ENCODE peak calls at places on chromosomes 4 and X, in five cellular contexts. C is A549, J is GM23338, A is HepG2, V is GM12878. H is an unnamed sample.
A peak's percentile ranks its signal among the peaks of the same experiment; 100 is the strongest.

GRCh38 chrX:96684339-96685204 is at the start of gene DIAPH2:
- DNase-seq in V (peak; percentile 34), C (peak; percentile 46), A (peak; percentile 78), J (peak; percentile 84), H (no peak)

GRCh38 chr4:5705672-5706310 is 2.6 kb downstream of the EVC2 start:
- DNase-seq in C (no peak), V (no peak), A (no peak), J (no peak), H (no peak)

GRCh38 chrX:147800663-147801062 is 111.1 kb upstream of the FMR1 start:
- DNase-seq in V (no peak), C (no peak), A (no peak), J (no peak), H (no peak)

GRCh38 chr4:186134254-186134653 is 29.8 kb downstream of the FAM149A start:
- DNase-seq in J (no peak), A (no peak), V (peak; percentile 72), C (no peak), H (no peak)

GRCh38 chr4:7539659-7540058 is 104.9 kb upstream of the PSAPL1 start:
- DNase-seq in J (peak; percentile 62), C (peak; percentile 10), A (peak; percentile 48), V (no peak), H (peak; percentile 62)

GRCh38 chr4:140611854-140612253 is 43.1 kb upstream of the UCP1 start:
- DNase-seq in A (no peak), V (no peak), C (no peak), J (no peak), H (no peak)

GRCh38 chr4:100986360-100986868 is 360.9 kb downstream of the PPP3CA start:
- DNase-seq in J (peak; percentile 69), C (no peak), V (no peak), A (peak; percentile 7), H (no peak)

GRCh38 chrX:66191563-66191962 is 27.5 kb downstream of the HEPH start:
- DNase-seq in J (no peak), C (no peak), V (no peak), A (no peak), H (no peak)

GRCh38 chr4:94412019-94413017 is 39.4 kb upstream of the PDLIM5 start:
- DNase-seq in A (peak; percentile 73), C (no peak), V (no peak), J (no peak), H (peak; percentile 13)

GRCh38 chr4:122716825-122717448 is 15.6 kb upstream of the BBS12 start:
- DNase-seq in C (peak; percentile 70), V (no peak), A (peak; percentile 50), J (peak; percentile 85), H (peak; percentile 87)

GRCh38 chrX:63281465-63281864 is 69.7 kb downstream of the SPIN4 start:
- DNase-seq in V (no peak), J (no peak), A (no peak), C (no peak), H (no peak)

GRCh38 chr4:93809773-93810172 is 18.8 kb upstream of the ATOH1 start:
- DNase-seq in C (no peak), V (no peak), A (no peak), J (no peak), H (no peak)

GRCh38 chr4:7708981-7709380 is 230.7 kb downstream of the AFAP1 start:
- DNase-seq in J (no peak), C (no peak), A (no peak), V (no peak), H (no peak)

GRCh38 chr4:18033111-18034085 is 11.8 kb upstream of the LCORL start:
- DNase-seq in C (no peak), J (no peak), V (no peak), A (no peak), H (no peak)

GRCh38 chr4:168560184-168560834 is 63.5 kb downstream of the PALLD start:
- DNase-seq in J (no peak), C (no peak), A (no peak), V (no peak), H (no peak)

GRCh38 chr4:186258216-186258811 is 7.7 kb upstream of the F11 start:
- DNase-seq in C (no peak), V (no peak), A (no peak), J (no peak), H (no peak)

GRCh38 chr4:173014836-173015235 is 153.8 kb upstream of the GALNT7 start:
- DNase-seq in J (peak; percentile 20), V (no peak), A (no peak), C (no peak), H (no peak)

GRCh38 chr4:123984881-123985280 is 588.3 kb downstream of the SPRY1 start:
- DNase-seq in C (no peak), A (no peak), V (no peak), J (no peak), H (no peak)

GRCh38 chrX:122094611-122095010 is 1047.2 kb downstream of the GLUD2 start:
- DNase-seq in J (no peak), A (no peak), V (no peak), C (no peak), H (no peak)

GRCh38 chrX:19799319-19800182 is 87.8 kb downstream of the SH3KBP1 start:
- DNase-seq in V (no peak), A (no peak), C (no peak), J (no peak), H (no peak)

GRCh38 chr4:38230121-38230728 is 270.0 kb downstream of the PTTG2 start:
- DNase-seq in A (no peak), V (no peak), C (no peak), J (no peak), H (peak; percentile 49)

GRCh38 chr4:7854697-7855370 is 84.8 kb downstream of the AFAP1 start:
- DNase-seq in V (peak; percentile 23), A (no peak), J (no peak), C (no peak), H (no peak)

GRCh38 chr4:107906458-107907100 is 24.8 kb upstream of the CYP2U1 start:
- DNase-seq in V (no peak), A (no peak), J (peak; percentile 29), C (no peak), H (no peak)

GRCh38 chrX:153645921-153646481 is 1.0 kb upstream of the DUSP9 start:
- DNase-seq in C (no peak), A (peak; percentile 79), J (no peak), V (no peak), H (no peak)

GRCh38 chrX:153642655-153643430 is 4.2 kb upstream of the DUSP9 start:
- DNase-seq in A (no peak), C (no peak), V (no peak), J (peak; percentile 18), H (no peak)

GRCh38 chrX:153643431-153644351 is 3.3 kb upstream of the DUSP9 start:
- DNase-seq in J (peak; percentile 22), V (no peak), C (peak; percentile 44), A (no peak), H (peak; percentile 61)

GRCh38 chrX:153645151-153645550 is 1.9 kb upstream of the DUSP9 start:
- DNase-seq in J (no peak), V (no peak), A (no peak), C (no peak), H (no peak)

DNA sequence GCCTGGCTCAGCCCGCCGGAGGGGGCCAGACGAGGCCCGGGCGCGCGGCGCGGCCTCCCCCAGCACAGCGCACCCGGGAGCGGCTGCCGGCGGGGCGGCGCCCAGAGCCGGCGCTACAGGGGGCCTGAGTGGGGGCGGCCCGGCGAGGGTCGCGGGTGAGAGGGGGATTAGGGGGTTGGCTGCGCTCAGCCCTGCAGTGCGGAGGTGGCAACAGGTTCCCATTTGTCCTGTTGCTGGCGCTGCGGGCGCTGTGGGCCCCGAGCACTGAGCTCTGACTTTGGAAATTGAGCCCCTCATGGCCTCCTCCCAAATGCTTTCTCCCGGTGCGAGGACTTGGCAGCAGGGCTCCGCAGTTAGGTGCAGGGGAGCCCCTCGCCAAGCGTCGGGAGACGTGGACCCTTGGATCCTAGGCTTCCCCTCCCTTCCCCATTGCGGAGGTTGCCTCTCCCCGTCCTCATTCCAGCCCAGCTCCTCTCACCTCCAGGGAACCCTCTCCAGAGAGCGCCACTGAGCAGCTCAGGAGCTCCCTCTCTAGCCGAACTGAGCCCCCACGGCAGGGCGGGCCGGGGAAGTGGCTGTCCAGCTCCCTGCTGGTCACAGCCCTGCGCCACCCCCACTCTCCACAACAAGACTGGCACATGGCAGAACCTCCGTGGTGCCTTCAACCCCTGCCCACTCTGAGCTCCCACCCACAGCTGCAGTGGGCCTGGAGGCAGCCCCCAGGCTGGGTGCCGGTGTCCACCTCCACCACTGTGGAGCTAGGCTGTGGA is 2.5 kb upstream of the DUSP9 start:
- DNase-seq in A (no peak), C (no peak), V (no peak), J (peak; percentile 41), H (no peak)
- TF ChIP-seq JUNB in A (no peak), C (no peak), V (no peak), J (no peak), H (no peak)

GRCh38 chrX:54808605-54809483 is 1.3 kb downstream of the MAGED2 start:
- DNase-seq in A (peak; percentile 92), C (peak; percentile 89), J (peak; percentile 93), V (peak; percentile 92), H (peak; percentile 94)

GRCh38 chrX:54810532-54810931 is 3.0 kb downstream of the MAGED2 start:
- DNase-seq in J (no peak), C (no peak), A (no peak), V (no peak), H (no peak)

GRCh38 chrX:54811301-54811885 is 3.8 kb downstream of the MAGED2 start:
- DNase-seq in C (no peak), A (no peak), J (no peak), V (no peak), H (no peak)

GRCh38 chrX:54808109-54808604 is 612 bp downstream of the MAGED2 start:
- DNase-seq in A (peak; percentile 2), C (peak; percentile 36), V (no peak), J (peak; percentile 79), H (peak; percentile 59)

DNA sequence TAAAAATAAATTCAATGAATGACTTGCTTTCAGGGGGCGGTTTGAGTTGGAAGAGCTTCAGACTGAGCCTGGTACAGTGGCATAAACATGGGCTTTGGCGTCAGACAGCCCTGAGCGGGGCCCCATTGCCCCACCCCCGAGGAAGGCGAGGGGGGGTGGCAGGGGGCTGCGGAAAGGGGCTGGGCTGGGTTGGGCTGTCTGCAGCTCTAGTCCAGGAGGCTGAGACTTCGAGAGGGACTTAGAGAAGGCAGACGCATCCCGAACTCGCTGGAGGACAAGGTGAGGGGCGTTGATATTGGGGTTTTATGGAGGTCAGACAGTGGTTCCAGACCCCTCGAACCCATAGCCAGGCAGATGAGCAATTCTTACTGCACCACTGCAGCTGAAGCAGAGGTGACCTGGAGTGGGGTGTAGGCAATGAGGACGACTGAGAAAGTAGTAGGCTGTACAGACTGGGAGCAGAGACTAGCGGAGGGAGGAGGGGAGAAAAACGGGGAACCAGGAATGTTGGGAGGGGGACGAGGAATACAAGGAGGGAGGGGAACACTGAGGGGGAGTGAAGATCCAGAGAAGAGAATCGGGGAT is at the start of gene MAGED2:
- DNase-seq in J (peak; percentile 56), A (no peak), C (no peak), V (no peak), H (peak; percentile 25)
- TF ChIP-seq JUNB in J (no peak), A (no peak), C (no peak), V (no peak), H (no peak)

GRCh38 chr4:53767503-53767902 is 176.2 kb upstream of the LNX1 start:
- DNase-seq in V (no peak), J (no peak), A (no peak), C (no peak), H (no peak)
- TF ChIP-seq JUNB in V (no peak), J (no peak), A (no peak), C (no peak), H (no peak)

DNA sequence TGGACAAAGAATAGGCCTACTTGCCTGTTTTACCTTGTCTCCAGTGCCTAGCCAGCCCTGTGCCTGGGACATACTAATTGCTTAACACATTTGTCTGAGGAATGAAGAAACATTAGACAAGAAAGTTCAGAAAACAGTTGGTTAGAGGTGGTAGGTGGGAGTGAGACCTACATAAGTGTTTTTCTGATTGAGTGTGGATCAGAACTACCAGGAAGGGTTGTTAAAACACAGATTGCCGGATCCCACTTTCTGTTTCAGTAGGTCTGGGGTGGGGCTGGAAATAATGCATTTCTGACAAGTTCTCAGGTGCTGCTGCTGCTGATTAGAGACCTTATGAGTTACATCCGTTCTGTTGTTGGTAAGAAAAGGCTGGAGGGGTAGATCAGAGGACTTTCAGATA is 5.7 kb upstream of the JADE1 start:
- DNase-seq in A (no peak), C (no peak), V (no peak), J (no peak), H (no peak)
- TF ChIP-seq JUNB in A (no peak), C (no peak), V (no peak), J (no peak), H (no peak)

H was measured in K562.